ENCODE peak calls at places on chromosomes 7 and 10, in six cellular contexts. L is OCI-LY7, F is suprapubic skin, K is fibroblast of lung, D is lower lobe of right lung, G is tibial nerve. M is an unnamed sample.
A peak's percentile ranks its signal among the peaks of the same experiment; 100 is the strongest.

GRCh38 chr10:2839081-2839725 is 228.1 kb upstream of the PFKP start:
- DNase-seq in L (peak; percentile 24), G (no peak), D (peak; percentile 55), K (no peak), F (no peak), M (no peak)

GRCh38 chr10:28375399-28376354 is 72.8 kb upstream of the MPP7 start:
- DNase-seq in K (peak; percentile 53), F (no peak), L (no peak), G (no peak), D (peak; percentile 60), M (no peak)

GRCh38 chr10:31157125-31157983 is 125.7 kb upstream of the ZNF438 start:
- DNase-seq in G (peak; percentile 33), L (no peak), K (peak; percentile 87), F (no peak), D (no peak), M (peak; percentile 66)

GRCh38 chr10:79437111-79437814 is 8.2 kb downstream of the ZCCHC24 start:
- DNase-seq in L (no peak), D (no peak), K (no peak), G (no peak), F (peak; percentile 55), M (no peak)

GRCh38 chr10:7288060-7288690 is 122.7 kb downstream of the SFMBT2 start:
- DNase-seq in L (no peak), K (no peak), G (no peak), D (no peak), F (no peak), M (no peak)

GRCh38 chr7:128910569-128910945 is at the start of gene KCP:
- DNase-seq in G (no peak), F (peak; percentile 55), K (no peak), D (no peak), L (no peak), M (no peak)

GRCh38 chr10:90862908-90863514 is 5.2 kb upstream of the HTR7 start:
- DNase-seq in F (no peak), K (peak; percentile 70), G (no peak), L (peak; percentile 13), D (no peak), M (no peak)

GRCh38 chr10:61998937-61999336 is 97.4 kb downstream of the ARID5B start:
- DNase-seq in K (no peak), F (no peak), D (no peak), G (no peak), L (peak; percentile 53), M (no peak)

GRCh38 chr10:85600026-85600743 is 766.4 kb downstream of the GRID1 start:
- DNase-seq in L (no peak), F (no peak), G (no peak), K (no peak), D (no peak), M (no peak)

GRCh38 chr10:85597006-85597405 is 769.6 kb downstream of the GRID1 start:
- DNase-seq in K (no peak), D (no peak), F (no peak), L (no peak), G (no peak), M (no peak)

GRCh38 chr10:85600744-85601081 is 765.9 kb downstream of the GRID1 start:
- DNase-seq in F (no peak), D (no peak), K (no peak), L (no peak), G (no peak), M (no peak)

GRCh38 chr10:85598646-85599045 is 767.9 kb downstream of the GRID1 start:
- DNase-seq in G (no peak), K (no peak), F (no peak), D (no peak), L (no peak), M (no peak)

GRCh38 chr10:85599081-85599480 is 767.5 kb downstream of the GRID1 start:
- DNase-seq in D (no peak), L (no peak), G (no peak), K (no peak), F (no peak), M (no peak)
- H3K4me3 ChIP-seq in D (no peak overlapping the region), L (no peak overlapping the region), G (no peak overlapping the region), K (no peak overlapping the region), F (no peak overlapping the region), M (no peak overlapping the region)

GRCh38 chr10:76257816-76258215 is 826.4 kb downstream of the LRMDA start:
- DNase-seq in F (no peak), G (no peak), K (no peak), D (no peak), L (no peak), M (no peak)

GRCh38 chr10:76252733-76253132 is 821.3 kb downstream of the LRMDA start:
- DNase-seq in F (no peak), K (no peak), D (no peak), L (no peak), G (no peak), M (no peak)

GRCh38 chr10:76248781-76249180 is 817.4 kb downstream of the LRMDA start:
- DNase-seq in L (no peak), K (peak; percentile 34), F (no peak), D (no peak), G (no peak), M (no peak)

GRCh38 chr10:76255241-76255640 is 823.8 kb downstream of the LRMDA start:
- DNase-seq in D (no peak), F (no peak), L (no peak), K (no peak), G (no peak), M (no peak)

DNA sequence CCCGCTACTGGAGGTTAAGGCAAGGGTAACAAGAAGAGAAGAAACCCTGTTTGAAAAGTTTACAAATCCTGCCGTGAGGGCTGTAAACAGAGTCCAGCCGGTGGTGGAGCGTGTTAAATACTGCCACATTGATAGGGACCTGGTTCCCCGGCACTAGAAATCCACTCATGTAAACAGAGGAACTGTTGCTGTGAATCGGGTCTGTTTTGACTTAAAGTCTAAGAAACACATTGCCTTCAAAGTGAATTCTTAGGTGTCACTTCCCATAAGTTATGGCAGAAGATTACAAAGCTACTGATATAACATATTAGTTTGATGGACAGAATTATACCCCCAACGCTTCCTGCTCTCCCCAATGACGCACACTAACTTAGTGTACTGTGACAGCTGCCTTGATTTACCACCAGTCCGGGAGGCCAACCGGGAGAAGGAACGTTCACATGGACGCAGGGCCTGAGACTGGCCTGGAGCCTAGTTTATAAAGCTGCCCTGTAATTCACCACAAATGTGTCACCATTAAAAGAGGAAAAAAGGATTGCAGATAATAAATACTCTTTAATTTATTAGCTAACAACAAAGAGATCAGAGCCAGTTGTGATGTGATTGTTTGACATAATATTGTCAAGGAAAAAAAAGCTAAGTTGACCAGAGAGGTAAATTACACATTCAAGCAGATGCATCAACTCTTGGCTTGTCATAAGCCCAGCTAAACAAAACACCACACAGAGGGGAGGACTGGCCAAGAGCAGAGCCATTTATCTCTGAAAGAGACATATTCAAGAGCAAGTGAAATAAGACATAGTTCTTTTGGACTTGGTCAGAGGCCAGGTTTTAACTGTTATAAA is 820.6 kb downstream of the LRMDA start:
- DNase-seq in L (no peak), K (peak; percentile 100), G (no peak), D (peak; percentile 49), F (no peak), M (no peak)
- H3K27ac ChIP-seq in L (no peak overlapping the region), K (peak overlapping the region; percentile 69), G (no peak overlapping the region), D (peak overlapping the region; percentile 20), F (no peak overlapping the region), M (no peak overlapping the region)

GRCh38 chr7:111942450-111943081 is 263.6 kb downstream of the DOCK4 start:
- DNase-seq in L (no peak), F (no peak), D (no peak), K (no peak), G (no peak), M (no peak)
- H3K4me3 ChIP-seq in L (no peak overlapping the region), F (no peak overlapping the region), D (no peak overlapping the region), K (no peak overlapping the region), G (no peak overlapping the region), M (no peak overlapping the region)

GRCh38 chr7:153188161-153188560 is 428.6 kb downstream of the ACTR3B start:
- DNase-seq in G (no peak), F (no peak), L (no peak), D (no peak), K (no peak), M (no peak)

GRCh38 chr7:153188630-153189029 is 429.1 kb downstream of the ACTR3B start:
- DNase-seq in L (no peak), D (no peak), G (no peak), K (no peak), F (no peak), M (no peak)

GRCh38 chr7:153190452-153190851 is 430.9 kb downstream of the ACTR3B start:
- DNase-seq in G (no peak), D (no peak), K (no peak), F (no peak), L (peak; percentile 64), M (no peak)

GRCh38 chr7:153190986-153191385 is 431.4 kb downstream of the ACTR3B start:
- DNase-seq in D (no peak), L (no peak), K (no peak), F (no peak), G (no peak), M (no peak)

DNA sequence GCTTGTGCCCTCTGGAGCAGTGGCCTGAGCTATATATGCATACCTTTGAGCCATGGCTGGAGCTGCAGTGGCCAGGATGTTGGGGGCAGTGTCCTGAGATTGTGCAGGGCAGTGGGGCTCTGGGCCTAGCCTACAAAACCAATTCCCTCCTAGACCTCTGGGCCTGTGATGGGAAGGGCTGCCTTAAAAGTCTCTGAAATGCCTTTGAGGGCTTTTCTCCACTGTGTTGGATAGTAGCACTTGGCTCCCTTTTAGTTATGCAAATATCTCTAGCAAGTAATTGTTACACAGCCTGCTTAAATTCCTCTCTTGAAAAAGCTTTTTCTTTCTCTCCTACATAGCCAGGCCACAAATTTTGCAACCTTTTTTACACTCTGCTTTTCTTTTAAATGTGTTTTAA is 426.4 kb downstream of the ACTR3B start:
- DNase-seq in F (no peak), D (no peak), K (no peak), G (no peak), L (no peak), M (no peak)
- H3K27ac ChIP-seq in F (no peak overlapping the region), D (no peak overlapping the region), K (no peak overlapping the region), G (no peak overlapping the region), L (no peak overlapping the region), M (no peak overlapping the region)

GRCh38 chr7:5694221-5694754 is 87.2 kb downstream of the RNF216 start:
- DNase-seq in G (no peak), D (no peak), K (peak; percentile 94), F (no peak), L (no peak), M (no peak)
- H3K4me3 ChIP-seq in G (no peak overlapping the region), D (no peak overlapping the region), K (no peak overlapping the region), F (no peak overlapping the region), L (peak overlapping the region; percentile 46), M (no peak overlapping the region)